ENCODE peak calls at places on chromosomes 3 and 15, in four cellular contexts. U, B, I and H are unnamed samples. For H3K36me3, the result is how much of the 10 kb centered on the place peaks cover.

GRCh38 chr3:119880966-119881365 is 99.1 kb downstream of the NR1I2 start:
- DNase-seq in B (no peak), U (no peak), I (no peak), H (no peak)

GRCh38 chr3:118267588-118267987 is 767.1 kb downstream of the IGSF11 start:
- DNase-seq in I (no peak), B (no peak), U (no peak), H (no peak)

GRCh38 chr3:22236490-22237271 is 485.7 kb upstream of the ZNF385D start:
- DNase-seq in U (no peak), B (no peak), I (no peak), H (no peak)

GRCh38 chr3:89571707-89572106 is 464.3 kb downstream of the EPHA3 start:
- DNase-seq in I (no peak), B (no peak), U (no peak), H (no peak)

GRCh38 chr3:182861345-182861744 is 68.0 kb downstream of the ATP11B start:
- DNase-seq in B (no peak), I (no peak), U (no peak), H (no peak)

GRCh38 chr3:41997702-41998551 is 36.0 kb upstream of the ULK4 start:
- DNase-seq in U (no peak), B (no peak), I (peak), H (no peak)

GRCh38 chr3:122893282-122893681 is 98.4 kb downstream of the SLC49A4 start:
- DNase-seq in B (no peak), I (no peak), U (no peak), H (no peak)

GRCh38 chr3:146646251-146646650 is 41.1 kb upstream of the PLSCR5 start:
- DNase-seq in I (no peak), U (no peak), B (no peak), H (no peak)

GRCh38 chr3:119323401-119324107 is 29.4 kb downstream of the ARHGAP31 start:
- DNase-seq in B (no peak), I (no peak), U (peak), H (no peak)

GRCh38 chr3:87900061-87900460 is 158.7 kb downstream of the CGGBP1 start:
- DNase-seq in U (peak), B (no peak), I (no peak), H (no peak)

GRCh38 chr15:66908503-66909095 is 156.8 kb upstream of the SMAD3 start:
- DNase-seq in U (no peak), B (no peak), I (no peak), H (no peak)

GRCh38 chr15:100373037-100373896 is 31.5 kb upstream of the ADAMTS17 start:
- DNase-seq in I (no peak), U (no peak), B (no peak), H (no peak)

GRCh38 chr15:47374222-47374621 is 343.1 kb upstream of the SEMA6D start:
- DNase-seq in I (no peak), U (no peak), B (no peak), H (no peak)

GRCh38 chr3:155919728-155920127 is 49.3 kb downstream of the GMPS start:
- DNase-seq in U (no peak), B (no peak), I (no peak), H (no peak)

GRCh38 chr3:170866499-170866898 is 3.5 kb downstream of the RPL22L1 start:
- DNase-seq in U (no peak), I (no peak), B (no peak), H (no peak)

GRCh38 chr3:62493116-62493801 is 119.9 kb upstream of the FEZF2 start:
- DNase-seq in U (no peak), B (no peak), I (no peak), H (no peak)

GRCh38 chr3:187172929-187173328 is 24.4 kb upstream of the RTP1 start:
- DNase-seq in B (no peak), U (no peak), I (no peak), H (no peak)

GRCh38 chr3:127417709-127418559 is 130.1 kb upstream of the PRR20G start:
- DNase-seq in B (no peak), I (peak), U (peak), H (no peak)

GRCh38 chr3:71330909-71331308 is 252.6 kb downstream of the FOXP1 start:
- DNase-seq in I (no peak), U (no peak), B (no peak), H (no peak)
- H3K36me3 ChIP-seq in I (under half), U (under half), B (under half), H (under half)

GRCh38 chr3:168030488-168031054 is 65.2 kb downstream of the GOLIM4 start:
- DNase-seq in B (no peak), U (no peak), I (no peak), H (no peak)
- H3K36me3 ChIP-seq in B (under half), U (under half), I (under half), H (half or more)

GRCh38 chr15:58856090-58856489 is 77.4 kb downstream of the SLTM start:
- DNase-seq in I (no peak), B (no peak), U (no peak), H (no peak)
- H3K36me3 ChIP-seq in I (under half), B (under half), U (under half), H (under half)

GRCh38 chr15:60363903-60364302 is 33.9 kb downstream of the ANXA2 start:
- DNase-seq in U (no peak), B (no peak), I (no peak), H (no peak)
- H3K36me3 ChIP-seq in U (under half), B (under half), I (under half), H (under half)